ENCODE peak calls at places on chromosomes 4 and X, in four cellular contexts. U is HFF-Myc, Z is HepG2, W is stomach. Q is an unnamed sample.

GRCh38 chr4:88240297-88240714 is 44.1 kb downstream of the PPM1K start:
- DNase-seq in Z (no peak), W (no peak), U (no peak), Q (no peak)

GRCh38 chr4:13705521-13706035 is 78.1 kb upstream of the BOD1L1 start:
- DNase-seq in W (no peak), U (no peak), Z (no peak), Q (no peak)

GRCh38 chrX:72258174-72258573 is 18.9 kb downstream of the RPS4X start:
- DNase-seq in U (peak), Z (peak), W (no peak), Q (peak)

GRCh38 chrX:68894513-68895338 is 65.9 kb downstream of the EFNB1 start:
- DNase-seq in U (no peak), Z (no peak), W (peak), Q (peak)

GRCh38 chr4:112321768-112322684 is 24.9 kb downstream of the ALPK1 start:
- DNase-seq in W (peak), Z (peak), U (peak), Q (peak)

GRCh38 chrX:12349201-12349600 is 210.9 kb downstream of the FRMPD4 start:
- DNase-seq in W (no peak), U (no peak), Z (no peak), Q (no peak)

GRCh38 chrX:153867139-153867538 is 18.8 kb downstream of the L1CAM start:
- DNase-seq in W (no peak), U (no peak), Z (no peak), Q (no peak)

GRCh38 chr4:119661231-119661630 is 32.6 kb upstream of the PDE5A start:
- DNase-seq in W (no peak), Z (no peak), U (no peak), Q (no peak)

GRCh38 chr4:84483738-84484137 is 15.4 kb downstream of the NKX6-1 start:
- DNase-seq in Z (no peak), U (no peak), W (no peak), Q (no peak)

GRCh38 chr4:4875611-4876010 is 16.1 kb downstream of the MSX1 start:
- DNase-seq in Z (no peak), W (no peak), U (no peak), Q (no peak)

GRCh38 chr4:4881432-4881831 is 22.0 kb downstream of the MSX1 start:
- DNase-seq in U (no peak), W (no peak), Z (no peak), Q (no peak)

GRCh38 chr4:4876945-4877661 is 17.6 kb downstream of the MSX1 start:
- DNase-seq in W (no peak), Z (no peak), U (no peak), Q (no peak)

GRCh38 chr4:4884611-4885010 is 25.1 kb downstream of the MSX1 start:
- DNase-seq in W (no peak), U (no peak), Z (no peak), Q (no peak)

DNA sequence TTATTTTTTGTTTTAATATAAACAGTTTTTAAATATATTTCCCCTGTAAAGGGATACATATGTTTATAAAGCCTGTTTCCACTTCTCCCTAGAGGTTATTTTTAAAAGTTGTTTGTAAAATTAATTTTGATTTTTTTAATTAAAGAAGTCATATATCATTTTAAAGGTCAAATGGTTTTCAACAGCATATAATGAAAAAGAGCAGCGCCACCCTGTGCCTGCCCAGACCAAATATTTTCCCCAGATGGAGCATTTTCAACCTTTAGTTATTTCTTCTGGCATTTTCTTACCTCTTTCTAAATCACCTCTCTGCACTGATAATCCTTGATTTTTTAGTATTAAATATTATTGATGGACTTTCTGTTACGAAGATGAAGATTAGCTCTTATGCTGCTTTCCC is 21.0 kb downstream of the MSX1 start:
- DNase-seq in U (no peak), W (no peak), Z (no peak), Q (no peak)
- TF ChIP-seq CTCF in U (peak), W (no peak), Z (peak), Q (peak)

GRCh38 chr4:4856071-4857000 is 3.1 kb upstream of the MSX1 start:
- DNase-seq in W (no peak), U (no peak), Z (no peak), Q (peak)
- H3K4me3 ChIP-seq in W (peak), U (no peak), Z (no peak), Q (peak)

DNA sequence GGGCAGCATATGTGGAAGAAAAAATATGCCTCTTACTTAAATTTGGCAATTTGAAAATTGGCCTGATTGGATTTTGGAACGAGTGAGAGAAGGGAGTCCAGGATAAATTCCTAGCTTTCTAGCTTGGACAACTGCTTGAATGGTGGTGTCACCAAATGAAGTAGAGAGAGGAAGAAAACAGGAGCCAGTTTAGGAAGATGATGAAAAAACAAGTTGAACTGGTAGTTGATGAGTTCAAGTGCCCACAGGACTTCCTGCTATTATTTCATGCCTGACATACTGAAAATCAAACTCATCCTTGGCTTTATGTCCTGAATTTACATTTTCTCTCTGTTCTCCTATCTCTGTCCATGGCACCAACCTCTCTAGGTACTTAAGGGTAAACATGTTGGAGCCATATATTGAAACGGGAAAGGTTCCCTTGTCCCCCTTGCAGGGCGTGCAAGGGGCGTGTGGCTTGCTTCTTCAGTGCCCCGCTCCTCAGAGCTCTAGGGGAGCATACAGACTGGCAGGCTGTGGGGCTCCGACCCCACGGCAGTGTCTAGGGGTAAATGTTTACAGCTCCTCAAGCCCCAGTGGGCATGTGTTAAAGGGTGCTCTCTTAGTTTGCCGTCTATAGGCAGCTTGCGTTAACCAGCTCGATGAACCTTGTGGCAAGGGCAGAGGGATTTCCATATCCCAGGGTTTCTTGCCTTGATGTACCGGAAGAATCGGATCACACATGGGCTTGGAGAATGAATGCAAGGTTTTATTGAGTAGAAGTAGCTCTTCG is 250.7 kb upstream of the PGRMC2 start:
- DNase-seq in W (no peak), U (no peak), Z (no peak), Q (no peak)
- TF ChIP-seq CTCF in W (no peak), U (no peak), Z (no peak), Q (no peak)

DNA sequence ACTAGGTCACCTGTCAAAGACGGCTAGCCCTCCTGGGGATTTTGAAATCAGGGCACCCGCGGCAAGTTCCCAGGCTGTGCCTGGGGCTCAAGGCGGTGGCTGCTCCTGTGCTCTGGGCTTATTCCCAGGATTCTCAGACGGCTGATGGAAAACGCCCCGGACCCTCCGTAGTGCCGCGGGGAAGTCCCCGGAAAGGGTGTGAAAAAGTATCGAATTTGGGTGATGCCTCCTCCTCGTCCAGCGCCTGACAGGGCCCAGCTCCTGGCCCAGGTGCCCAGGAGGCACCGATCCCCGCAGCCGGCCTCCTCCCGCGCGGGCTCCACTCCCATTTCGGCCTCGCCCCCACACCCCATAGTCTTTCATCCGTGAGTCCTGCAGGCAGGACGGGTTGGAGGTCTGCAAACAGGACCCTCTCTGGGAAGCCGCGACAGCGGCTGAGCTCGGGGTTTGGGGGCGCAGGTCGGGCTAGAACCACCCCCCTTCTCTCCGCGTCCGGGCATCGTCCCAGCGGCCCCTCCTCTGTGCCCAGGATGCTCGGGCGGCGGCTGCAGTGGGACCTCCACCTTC is 1.1 kb upstream of the NSG1 start:
- DNase-seq in U (no peak), W (no peak), Z (no peak), Q (no peak)
- H3K4me3 ChIP-seq in U (no peak), W (peak), Z (peak), Q (peak)

DNA sequence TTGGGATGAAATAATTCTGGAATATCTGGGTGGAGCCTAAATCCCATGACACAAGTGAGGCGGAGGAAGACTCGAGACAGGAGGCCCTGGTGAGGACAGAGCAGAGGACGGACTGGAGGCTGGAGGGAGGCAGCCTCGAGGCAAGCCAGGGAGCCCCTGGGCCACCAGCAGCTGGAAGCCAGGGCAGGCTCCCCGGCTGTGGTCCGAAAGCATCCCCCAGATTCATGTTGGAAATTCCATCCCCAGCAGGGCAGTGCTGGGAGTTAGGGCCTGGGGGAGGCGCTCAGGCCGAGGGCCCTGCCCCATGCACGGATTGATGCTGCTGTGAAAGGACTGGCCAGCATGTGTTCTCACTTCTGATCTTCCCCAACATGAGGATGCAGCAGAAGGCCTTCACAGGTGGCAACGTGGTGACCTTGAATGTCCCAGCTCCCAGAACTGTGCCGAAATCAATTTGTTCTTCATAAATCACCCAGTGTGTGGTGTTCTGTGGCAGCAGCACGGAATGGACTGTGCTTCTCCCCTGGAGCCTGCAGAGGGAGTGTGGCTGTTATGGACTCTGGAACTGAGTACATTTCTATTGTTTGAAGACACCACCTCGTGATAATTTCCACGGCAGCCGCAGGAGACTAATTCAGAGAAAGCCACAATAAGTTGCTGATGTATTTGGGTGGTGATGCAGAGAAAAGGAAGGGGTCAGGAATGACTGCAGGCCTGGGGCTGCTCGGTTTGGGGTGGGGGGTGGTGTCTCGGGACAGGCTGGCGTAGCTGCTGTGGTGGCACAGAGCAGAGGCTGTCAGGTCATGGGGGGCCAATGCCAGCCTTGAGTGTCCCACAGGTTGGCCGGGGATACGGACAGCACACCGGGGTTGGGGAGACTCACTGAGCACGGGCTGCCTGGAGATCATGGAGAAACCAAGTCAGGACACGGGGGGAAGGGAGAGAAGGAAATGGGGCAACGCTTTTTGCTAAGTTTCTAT is 56.9 kb downstream of the PCGF3 start:
- DNase-seq in Z (peak), U (no peak), W (no peak), Q (peak)
- TF ChIP-seq CTCF in Z (peak), U (peak), W (peak), Q (peak)

DNA sequence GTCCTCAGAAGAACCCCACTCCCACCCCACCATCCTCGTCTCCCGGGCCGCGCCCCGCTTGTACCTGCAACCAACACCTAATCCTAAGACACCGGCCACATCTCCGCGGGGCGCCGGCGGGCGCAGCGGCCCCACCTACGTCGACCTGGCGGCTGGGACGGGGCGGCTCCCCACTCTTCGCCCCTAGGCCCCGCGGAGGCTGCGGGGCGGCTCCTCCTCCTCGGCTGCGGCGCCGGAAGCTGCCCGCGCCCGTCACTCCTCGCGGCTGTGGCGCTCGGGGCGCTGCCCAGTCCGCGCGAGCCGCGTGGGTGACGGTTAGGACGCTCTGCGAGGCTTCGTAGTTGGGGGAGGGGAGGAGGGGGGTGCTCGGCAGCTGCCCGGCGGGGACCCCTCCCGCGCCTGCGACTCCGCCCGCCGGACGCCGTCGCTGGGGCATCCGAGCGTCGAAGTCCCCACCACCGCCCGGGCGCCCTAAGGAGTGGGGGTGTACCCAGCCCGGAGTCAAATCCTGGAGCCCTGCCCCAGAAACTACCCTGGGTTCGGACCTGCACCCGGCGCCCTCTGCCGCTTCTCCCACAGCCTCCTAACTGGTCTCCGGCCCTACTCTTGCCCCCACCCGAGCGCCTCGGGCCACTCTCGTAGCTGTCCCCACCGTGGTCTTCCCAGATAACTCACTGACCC is at the start of gene CCDC158:
- DNase-seq in Z (no peak), W (peak), U (no peak), Q (no peak)
- H3K4me3 ChIP-seq in Z (no peak), W (peak), U (peak), Q (peak)

DNA sequence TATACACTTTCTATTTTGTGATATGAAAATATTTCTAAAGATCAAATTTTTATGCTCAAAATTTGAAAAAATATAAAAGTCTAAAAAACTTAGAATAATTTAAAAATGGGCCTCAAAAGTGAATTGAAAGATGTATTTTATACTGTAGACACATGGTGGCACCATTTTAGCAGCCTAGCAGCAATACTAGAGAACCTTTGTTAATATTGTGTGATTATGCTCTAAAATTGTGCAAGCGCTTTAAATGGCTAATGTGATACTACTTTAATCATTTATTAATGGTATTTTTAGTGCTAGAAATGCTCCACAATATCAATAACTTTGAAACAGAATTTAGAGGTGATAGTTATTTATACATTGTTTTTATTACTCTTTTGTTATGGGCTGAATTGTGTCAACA is 3.7 kb upstream of the GUF1 start:
- DNase-seq in W (no peak), U (no peak), Z (no peak), Q (no peak)
- TF ChIP-seq CTCF in W (no peak), U (no peak), Z (no peak), Q (no peak)

DNA sequence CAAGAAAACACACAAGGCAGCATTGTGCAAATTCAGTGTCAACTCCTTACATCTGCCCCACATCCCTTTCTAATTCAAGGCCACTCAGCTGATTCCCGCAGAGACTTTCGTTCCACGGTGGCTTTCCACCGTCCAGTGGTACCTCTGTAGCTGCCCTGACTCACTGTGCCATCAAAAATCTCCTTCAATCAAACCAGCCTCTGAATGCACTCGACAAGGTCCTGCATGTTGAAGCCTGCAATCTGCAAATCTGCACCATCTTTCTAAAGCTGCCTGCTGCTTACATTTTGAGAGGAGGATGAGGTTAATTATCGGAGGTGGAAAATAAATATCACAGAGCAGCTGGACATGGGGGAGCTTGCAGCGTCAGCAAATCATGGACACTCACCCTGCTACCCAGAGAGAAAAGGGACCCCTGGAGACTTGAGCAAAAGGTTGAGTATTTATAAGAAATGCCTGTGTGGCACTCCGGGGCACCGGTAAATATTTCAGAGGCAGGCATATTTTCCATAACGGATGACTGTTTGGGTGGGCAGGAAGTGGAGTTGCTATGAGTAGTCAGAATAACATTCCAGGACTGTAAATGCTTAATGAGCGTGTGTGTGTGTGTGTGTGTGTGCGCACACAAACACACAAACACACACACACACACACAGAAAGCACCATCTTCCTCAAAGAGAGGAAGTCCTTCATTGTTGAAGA is 74.8 kb downstream of the MXRA5 start:
- DNase-seq in Z (no peak), U (peak), W (no peak), Q (peak)
- H3K4me3 ChIP-seq in Z (no peak), U (peak), W (no peak), Q (no peak)

Q was measured in astrocyte of the spinal cord.